ENCODE peak calls at places on chromosome 10, in seven cellular contexts. V is HCT116, Y is HepG2, G is GM12878, D is SK-N-SH, S is K562, N is H1. K is an unnamed sample.

GRCh38 chr10:95295031-95295755 is 4.4 kb upstream of the PDLIM1 start:
- DNase-seq in V (no peak), Y (no peak), G (peak), D (no peak), S (peak), N (peak), K (peak)

GRCh38 chr10:118459642-118460193 is 117.6 kb upstream of the FAM204A start:
- DNase-seq in V (peak), Y (peak), G (no peak), D (peak), S (peak), N (peak), K (peak)

GRCh38 chr10:88065384-88066049 is 202.1 kb downstream of the PTEN start:
- DNase-seq in V (no peak), Y (no peak), G (no peak), D (no peak), S (no peak), N (no peak), K (no peak)

GRCh38 chr10:75508814-75509306 is 77.4 kb downstream of the LRMDA start:
- DNase-seq in V (no peak), Y (no peak), G (no peak), D (peak), S (no peak), N (no peak), K (no peak)

GRCh38 chr10:5527332-5528200 is 2.8 kb downstream of the CALML3 start:
- DNase-seq in V (no peak), Y (peak), G (no peak), D (no peak), S (no peak), N (no peak), K (no peak)

GRCh38 chr10:104255244-104255981 is 721 bp downstream of the GSTO1 start:
- DNase-seq in V (no peak), Y (peak), G (no peak), D (peak), S (peak), N (no peak), K (no peak)

GRCh38 chr10:123639131-123639530 is 27.0 kb upstream of the GPR26 start:
- DNase-seq in V (no peak), Y (no peak), G (no peak), D (no peak), S (no peak), N (no peak), K (no peak)

GRCh38 chr10:49058341-49059255 is 56.7 kb downstream of the VSTM4 start:
- DNase-seq in V (no peak), Y (no peak), G (no peak), D (no peak), S (no peak), N (no peak), K (no peak)

GRCh38 chr10:17533731-17534130 is 79.3 kb upstream of the ST8SIA6 start:
- DNase-seq in V (no peak), Y (no peak), G (no peak), D (no peak), S (no peak), N (no peak), K (no peak)

GRCh38 chr10:77673515-77674140 is 36.0 kb upstream of the KCNMA1 start:
- DNase-seq in V (no peak), Y (no peak), G (no peak), D (no peak), S (no peak), N (peak), K (no peak)

GRCh38 chr10:86657396-86658011 is 3.2 kb downstream of the OPN4 start:
- DNase-seq in V (no peak), Y (no peak), G (no peak), D (peak), S (no peak), N (no peak), K (no peak)

GRCh38 chr10:51758366-51758765 is 59.0 kb upstream of the CSTF2T start:
- DNase-seq in V (no peak), Y (no peak), G (no peak), D (no peak), S (no peak), N (no peak), K (no peak)

GRCh38 chr10:15393417-15393816 is 22.3 kb upstream of the FAM171A1 start:
- DNase-seq in V (no peak), Y (no peak), G (no peak), D (no peak), S (no peak), N (no peak), K (no peak)

GRCh38 chr10:113228570-113228969 is 278.5 kb downstream of the TCF7L2 start:
- DNase-seq in V (no peak), Y (no peak), G (no peak), D (no peak), S (no peak), N (no peak), K (no peak)

GRCh38 chr10:12509016-12509793 is 159.9 kb downstream of the CAMK1D start:
- DNase-seq in V (no peak), Y (no peak), G (peak), D (no peak), S (no peak), N (peak), K (peak)

GRCh38 chr10:63670291-63670898 is 149.2 kb downstream of the REEP3 start:
- DNase-seq in V (no peak), Y (no peak), G (no peak), D (no peak), S (no peak), N (no peak), K (no peak)

GRCh38 chr10:79254333-79255006 is 92.8 kb upstream of the PPIF start:
- DNase-seq in V (no peak), Y (no peak), G (no peak), D (no peak), S (no peak), N (no peak), K (no peak)

GRCh38 chr10:118783776-118784542 is 29.2 kb upstream of the CACUL1 start:
- DNase-seq in V (no peak), Y (no peak), G (no peak), D (no peak), S (no peak), N (no peak), K (no peak)

GRCh38 chr10:113712755-113713154 is 33.0 kb downstream of the CASP7 start:
- DNase-seq in V (no peak), Y (no peak), G (no peak), D (no peak), S (no peak), N (no peak), K (no peak)

GRCh38 chr10:48496105-48496830 is 108.6 kb downstream of the ARHGAP22 start:
- DNase-seq in V (no peak), Y (no peak), G (no peak), D (no peak), S (no peak), N (peak), K (no peak)

GRCh38 chr10:118986815-118987790 is 42.4 kb upstream of the NANOS1 start:
- DNase-seq in V (no peak), Y (no peak), G (peak), D (no peak), S (no peak), N (no peak), K (no peak)

GRCh38 chr10:13709931-13710690 is 123.3 kb downstream of the PRPF18 start:
- DNase-seq in V (no peak), Y (no peak), G (no peak), D (no peak), S (no peak), N (no peak), K (no peak)

GRCh38 chr10:29317423-29318021 is 28.7 kb downstream of the LYZL1 start:
- DNase-seq in V (no peak), Y (peak), G (no peak), D (no peak), S (no peak), N (no peak), K (no peak)

GRCh38 chr10:72539137-72539536 is 86.7 kb downstream of the MICU1 start:
- DNase-seq in V (no peak), Y (no peak), G (no peak), D (no peak), S (no peak), N (no peak), K (no peak)

GRCh38 chr10:122139627-122140151 is 131.4 kb upstream of the BTBD16 start:
- DNase-seq in V (no peak), Y (no peak), G (no peak), D (peak), S (no peak), N (no peak), K (no peak)

GRCh38 chr10:77451886-77452285 is 185.7 kb downstream of the KCNMA1 start:
- DNase-seq in V (no peak), Y (peak), G (no peak), D (no peak), S (no peak), N (no peak), K (no peak)

GRCh38 chr10:8069627-8070026 is 15.1 kb downstream of the GATA3 start:
- DNase-seq in V (no peak), Y (no peak), G (no peak), D (no peak), S (no peak), N (no peak), K (no peak)

GRCh38 chr10:7320072-7320471 is 90.8 kb downstream of the SFMBT2 start:
- DNase-seq in V (no peak), Y (no peak), G (no peak), D (no peak), S (no peak), N (no peak), K (no peak)

GRCh38 chr10:51747211-51747610 is 47.8 kb upstream of the CSTF2T start:
- DNase-seq in V (no peak), Y (no peak), G (no peak), D (no peak), S (no peak), N (no peak), K (no peak)

GRCh38 chr10:66242885-66243284 is 683.0 kb upstream of the LRRTM3 start:
- DNase-seq in V (no peak), Y (no peak), G (no peak), D (no peak), S (no peak), N (no peak), K (no peak)

GRCh38 chr10:59904431-59905065 is 1.8 kb downstream of the CCDC6 start:
- DNase-seq in V (no peak), Y (no peak), G (no peak), D (no peak), S (peak), N (no peak), K (no peak)

GRCh38 chr10:94500063-94500462 is 45.5 kb upstream of the HELLS start:
- DNase-seq in V (no peak), Y (peak), G (no peak), D (peak), S (peak), N (no peak), K (peak)

GRCh38 chr10:83978681-83979383 is 160.5 kb upstream of the GHITM start:
- DNase-seq in V (no peak), Y (no peak), G (no peak), D (no peak), S (no peak), N (no peak), K (no peak)

GRCh38 chr10:116961305-116962251 is 43.4 kb downstream of the SHTN1 start:
- DNase-seq in V (no peak), Y (no peak), G (no peak), D (peak), S (no peak), N (no peak), K (no peak)

GRCh38 chr10:8453587-8453986 is 399.1 kb downstream of the GATA3 start:
- DNase-seq in V (no peak), Y (no peak), G (no peak), D (no peak), S (no peak), N (no peak), K (no peak)

GRCh38 chr10:78802406-78802805 is 266.4 kb upstream of the ZMIZ1 start:
- DNase-seq in V (no peak), Y (no peak), G (no peak), D (no peak), S (no peak), N (no peak), K (no peak)

GRCh38 chr10:133370026-133370786 is 2.9 kb downstream of the ECHS1 start:
- DNase-seq in V (no peak), Y (no peak), G (no peak), D (no peak), S (no peak), N (no peak), K (no peak)

GRCh38 chr10:36476399-36476798 is 649.0 kb upstream of the ANKRD30A start:
- DNase-seq in V (no peak), Y (no peak), G (no peak), D (no peak), S (no peak), N (no peak), K (no peak)

GRCh38 chr10:103663802-103664201 is 170.3 kb downstream of the NEURL1 start:
- DNase-seq in V (no peak), Y (no peak), G (no peak), D (no peak), S (no peak), N (no peak), K (no peak)

DNA sequence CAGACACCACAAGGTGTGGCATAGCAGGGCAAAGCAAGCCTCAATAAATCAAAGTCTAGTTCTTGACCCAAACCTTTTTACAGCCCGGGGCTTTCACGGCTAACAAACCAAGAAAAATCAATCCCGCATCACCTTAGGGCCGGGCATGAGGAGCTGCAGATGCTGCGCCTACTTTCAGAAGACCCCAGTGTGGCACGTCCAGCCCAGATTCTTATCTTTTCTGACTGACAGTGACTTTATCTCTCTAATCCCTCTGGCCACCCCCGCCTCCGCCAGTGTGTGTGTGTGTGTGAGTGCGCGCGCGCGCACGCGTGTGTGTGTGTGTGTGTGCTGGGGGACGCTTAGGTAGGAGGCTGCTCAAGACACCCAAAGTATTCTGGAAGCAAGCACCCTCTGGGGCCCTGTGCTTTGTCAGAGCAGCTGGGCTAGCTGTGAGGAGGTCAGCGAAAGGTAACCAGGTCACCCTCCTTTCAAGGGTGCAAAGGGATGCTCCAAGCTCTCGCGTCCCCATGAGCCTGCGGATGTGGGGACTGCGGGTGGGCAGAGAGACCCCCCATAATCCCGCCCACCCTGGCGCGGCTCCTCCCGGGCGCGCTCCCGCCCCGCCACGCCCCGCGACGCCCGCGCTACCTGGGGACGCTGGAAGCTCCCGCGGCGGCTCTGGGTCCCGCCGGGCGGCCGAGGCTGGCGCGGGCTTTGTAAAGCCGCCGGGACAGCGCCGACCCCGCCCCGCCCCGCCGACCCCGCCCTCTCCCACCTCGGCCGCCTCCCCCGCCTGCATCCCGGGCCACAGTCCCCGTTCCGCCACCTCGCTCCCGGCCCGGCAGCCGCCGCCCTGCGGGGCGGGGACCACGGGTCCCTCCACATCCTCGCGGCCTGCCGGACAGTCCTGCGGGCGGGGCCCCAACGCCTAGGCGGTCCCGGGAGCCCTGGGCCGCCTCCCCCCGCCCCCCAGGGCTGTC is 57.1 kb upstream of the RHOBTB1 start:
- DNase-seq in V (no peak), Y (peak), G (no peak), D (peak), S (peak), N (peak), K (peak)
- TF ChIP-seq JUND in V (no peak), Y (no peak), G (no peak), D (no peak), S (no peak), N (no peak), K (no peak)

GRCh38 chr10:70459061-70459770 is 17.7 kb upstream of the NODAL start:
- DNase-seq in V (no peak), Y (no peak), G (no peak), D (no peak), S (peak), N (no peak), K (no peak)
- TF ChIP-seq JUND in V (no peak), Y (no peak), G (no peak), D (no peak), S (no peak), N (no peak), K (no peak)

DNA sequence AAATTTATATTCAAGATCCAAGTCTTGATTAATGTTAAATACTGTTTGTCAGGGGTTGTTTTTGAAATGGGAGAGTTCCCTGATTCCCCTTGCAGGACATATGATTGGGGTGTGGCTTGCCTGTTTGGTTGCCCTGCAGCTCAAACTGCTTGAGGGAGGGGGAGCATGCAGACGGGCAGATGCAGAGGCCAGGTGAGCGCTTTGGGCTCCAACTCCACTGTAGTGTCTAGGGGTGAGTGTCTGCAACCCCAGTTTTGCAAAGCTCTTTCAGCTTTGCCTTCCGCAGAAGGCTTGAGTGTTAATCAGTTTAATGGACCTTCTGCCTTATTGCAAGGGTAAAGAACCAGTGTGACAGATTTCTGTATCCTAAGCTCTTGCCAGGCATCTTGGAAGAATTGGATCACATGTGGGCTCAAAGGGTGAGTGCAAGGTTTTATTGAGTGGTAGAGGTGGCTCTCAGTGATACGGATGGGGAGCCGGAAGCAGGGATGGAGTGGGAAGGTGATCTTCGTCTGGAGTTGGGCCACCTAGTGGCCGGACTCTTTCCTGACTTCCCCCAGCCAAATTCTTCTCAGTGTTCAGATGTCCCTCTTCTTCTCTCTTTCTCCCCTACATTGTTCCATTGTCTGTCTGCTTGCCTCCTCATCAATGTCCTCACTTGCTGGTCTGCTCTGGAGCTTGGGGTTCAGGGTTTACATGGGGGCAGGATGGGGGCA is 479.7 kb downstream of the ATRNL1 start:
- DNase-seq in V (peak), Y (no peak), G (no peak), D (peak), S (no peak), N (peak), K (no peak)
- TF ChIP-seq JUND in V (no peak), Y (no peak), G (no peak), D (no peak), S (no peak), N (no peak), K (no peak)

GRCh38 chr10:11171452-11171851 is 153.8 kb downstream of the CELF2 start:
- DNase-seq in V (no peak), Y (no peak), G (no peak), D (no peak), S (no peak), N (no peak), K (no peak)
- TF ChIP-seq JUND in V (no peak), Y (no peak), G (no peak), D (no peak), S (no peak), N (no peak), K (no peak)

K was measured in T47D.